ENCODE peak calls at places on chromosomes 12 and 14, in five cellular contexts. B is suprapubic skin, W is transverse colon, R is heart left ventricle, I is H54. H is an unnamed sample.

GRCh38 chr14:68653754-68654153 is 139.1 kb downstream of the ZFP36L1 start:
- DNase-seq in R (no peak), W (no peak), B (no peak), I (no peak), H (no peak)

GRCh38 chr14:98700748-98701147 is 571.2 kb downstream of the BCL11B start:
- DNase-seq in W (no peak), R (no peak), B (no peak), I (no peak), H (no peak)

GRCh38 chr12:128754275-128754674 is 69.5 kb downstream of the SLC15A4 start:
- DNase-seq in W (no peak), B (no peak), R (no peak), I (no peak), H (no peak)

GRCh38 chr12:117863004-117863709 is 105.6 kb downstream of the KSR2 start:
- DNase-seq in B (no peak), W (no peak), R (no peak), I (peak), H (no peak)

GRCh38 chr12:49818241-49818640 is 10.0 kb downstream of the NCKAP5L start:
- DNase-seq in W (no peak), B (no peak), I (no peak), R (no peak), H (no peak)

GRCh38 chr12:130086777-130087176 is 75.5 kb upstream of the FZD10 start:
- DNase-seq in R (no peak), W (no peak), I (no peak), B (no peak), H (no peak)

GRCh38 chr14:37179896-37180502 is 7.6 kb upstream of the SLC25A21 start:
- DNase-seq in I (no peak), W (no peak), R (no peak), B (no peak), H (no peak)

GRCh38 chr12:123363743-123364531 is 710 bp downstream of the SBNO1 start:
- DNase-seq in I (peak), R (peak), W (peak), B (peak), H (no peak)

GRCh38 chr14:98633380-98633779 is 638.6 kb downstream of the BCL11B start:
- DNase-seq in W (peak), R (no peak), B (no peak), I (no peak), H (no peak)

GRCh38 chr14:55604900-55605418 is 25.0 kb downstream of the KTN1 start:
- DNase-seq in W (no peak), I (no peak), B (no peak), R (no peak), H (no peak)

GRCh38 chr12:5318874-5319273 is 113.0 kb upstream of the NTF3 start:
- DNase-seq in I (peak), B (no peak), W (peak), R (no peak), H (no peak)

GRCh38 chr14:71726639-71727085 is 205.6 kb upstream of the RGS6 start:
- DNase-seq in I (no peak), R (no peak), W (no peak), B (no peak), H (no peak)

GRCh38 chr12:50751921-50752721 is 11.8 kb upstream of the ATF1 start:
- DNase-seq in R (no peak), W (no peak), I (no peak), B (no peak), H (no peak)

GRCh38 chr14:51482112-51482511 is 169.6 kb upstream of the FRMD6 start:
- DNase-seq in W (no peak), B (no peak), I (no peak), R (no peak), H (no peak)

GRCh38 chr12:4386756-4387155 is 7.2 kb upstream of the FGF23 start:
- DNase-seq in B (no peak), W (no peak), R (no peak), I (no peak), H (no peak)

GRCh38 chr14:64654931-64655330 is 49.3 kb upstream of the PLEKHG3 start:
- DNase-seq in R (no peak), I (no peak), W (no peak), B (no peak), H (no peak)

GRCh38 chr14:64659366-64659765 is 44.9 kb upstream of the PLEKHG3 start:
- DNase-seq in W (no peak), I (no peak), B (no peak), R (no peak), H (no peak)

GRCh38 chr14:64654072-64654899 is 49.9 kb upstream of the PLEKHG3 start:
- DNase-seq in I (peak), B (no peak), R (no peak), W (no peak), H (no peak)

GRCh38 chr14:64658201-64658600 is 46.0 kb upstream of the PLEKHG3 start:
- DNase-seq in B (no peak), R (no peak), W (no peak), I (no peak), H (no peak)

DNA sequence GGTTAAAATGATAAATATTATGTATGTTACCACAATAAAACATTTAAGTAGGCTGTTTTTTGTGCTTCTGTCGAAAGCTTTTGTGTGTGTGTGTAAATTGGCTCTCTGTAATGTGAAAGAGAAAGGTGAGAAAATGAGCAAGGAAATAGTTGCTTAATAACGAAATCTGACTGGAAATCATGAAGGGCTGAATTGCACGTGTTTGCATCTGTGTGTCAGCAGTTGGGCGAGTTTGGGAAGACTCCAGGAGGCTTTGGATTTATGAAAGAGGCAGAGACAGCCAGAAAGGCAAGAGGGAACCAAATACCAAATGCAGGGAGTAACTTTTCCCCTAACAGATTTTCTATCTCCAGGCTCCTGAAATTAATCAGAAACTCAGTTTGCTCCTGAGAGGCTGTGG is 47.2 kb upstream of the PLEKHG3 start:
- DNase-seq in W (peak), R (no peak), I (no peak), B (no peak), H (peak)
- TF ChIP-seq POLR2A in W (no peak), R (no peak), I (no peak), B (no peak), H (no peak)

DNA sequence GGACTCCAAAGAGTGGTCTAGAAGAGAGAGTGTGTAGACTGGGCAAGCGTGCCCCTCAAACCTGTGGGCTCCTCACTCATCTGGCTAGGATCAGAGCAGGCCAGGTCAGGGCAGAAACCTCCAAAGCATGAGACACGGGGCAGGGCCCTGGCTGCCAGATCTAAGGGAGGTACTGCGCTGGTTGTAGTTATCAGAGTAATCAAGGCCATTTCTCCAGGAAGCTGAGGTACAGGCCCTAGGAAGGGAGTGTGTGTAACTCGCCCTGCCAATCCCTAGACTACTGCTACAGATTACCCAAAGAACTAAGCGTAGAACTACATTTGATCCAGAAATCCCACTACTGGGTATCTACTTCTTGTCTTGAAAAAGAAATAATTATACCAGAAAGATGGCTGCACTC is 84.5 kb downstream of the SSPN start:
- DNase-seq in R (no peak), I (no peak), W (no peak), B (no peak), H (no peak)
- TF ChIP-seq POLR2A in R (no peak), I (no peak), W (no peak), B (no peak), H (no peak)

GRCh38 chr12:100158535-100158934 is 15.9 kb upstream of the BLTP3B start:
- DNase-seq in R (no peak), W (no peak), I (no peak), B (no peak), H (no peak)
- TF ChIP-seq POLR2A in R (no peak), W (no peak), I (no peak), B (no peak), H (no peak)

GRCh38 chr12:64470507-64470906 is 18.6 kb downstream of the TBK1 start:
- DNase-seq in B (no peak), W (no peak), R (no peak), I (no peak), H (no peak)

GRCh38 chr12:64469455-64470142 is 17.7 kb downstream of the TBK1 start:
- DNase-seq in W (no peak), R (no peak), I (no peak), B (no peak), H (no peak)

GRCh38 chr12:64476844-64477243 is 24.9 kb downstream of the TBK1 start:
- DNase-seq in R (no peak), B (no peak), W (no peak), I (no peak), H (no peak)

GRCh38 chr12:64475518-64475917 is 23.6 kb downstream of the TBK1 start:
- DNase-seq in W (no peak), B (no peak), I (no peak), R (no peak), H (no peak)

DNA sequence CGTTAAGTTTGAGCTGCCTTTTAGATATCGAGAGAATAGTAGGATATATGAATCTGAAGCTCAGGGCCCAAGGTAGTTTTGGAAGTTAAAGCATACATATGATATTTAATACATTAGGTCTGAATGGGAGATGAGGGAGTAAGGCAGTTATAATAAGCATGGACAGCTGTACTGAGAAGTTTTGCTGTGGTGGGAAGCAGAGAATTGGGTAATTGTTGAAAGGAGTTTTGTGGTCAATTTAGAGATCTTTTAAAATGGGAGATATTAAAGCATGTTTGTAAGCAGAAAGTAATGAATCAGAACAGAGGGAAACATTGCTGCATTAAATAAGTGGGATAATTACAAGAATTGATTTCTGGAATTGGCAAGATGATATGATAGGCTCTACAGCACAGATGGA is 21.3 kb downstream of the TBK1 start:
- DNase-seq in B (no peak), W (no peak), I (no peak), R (no peak), H (no peak)
- TF ChIP-seq POLR2A in B (no peak), W (no peak), I (no peak), R (no peak), H (no peak)

GRCh38 chr14:103207404-103208072 is 84.3 kb downstream of the TNFAIP2 start:
- DNase-seq in B (peak), I (no peak), R (peak), W (no peak), H (no peak)
- TF ChIP-seq POLR2A in B (no peak), I (no peak), R (no peak), W (peak), H (no peak)

GRCh38 chr12:3363608-3364007 is 127.4 kb upstream of the PRMT8 start:
- DNase-seq in I (no peak), R (peak), W (peak), B (no peak), H (no peak)

GRCh38 chr12:3364661-3365264 is 126.2 kb upstream of the PRMT8 start:
- DNase-seq in B (no peak), R (no peak), W (no peak), I (no peak), H (no peak)

GRCh38 chr12:3364226-3364625 is 126.8 kb upstream of the PRMT8 start:
- DNase-seq in I (no peak), B (no peak), R (no peak), W (no peak), H (no peak)

GRCh38 chr12:3366451-3367155 is 124.4 kb upstream of the PRMT8 start:
- DNase-seq in B (no peak), I (no peak), W (no peak), R (no peak), H (no peak)

DNA sequence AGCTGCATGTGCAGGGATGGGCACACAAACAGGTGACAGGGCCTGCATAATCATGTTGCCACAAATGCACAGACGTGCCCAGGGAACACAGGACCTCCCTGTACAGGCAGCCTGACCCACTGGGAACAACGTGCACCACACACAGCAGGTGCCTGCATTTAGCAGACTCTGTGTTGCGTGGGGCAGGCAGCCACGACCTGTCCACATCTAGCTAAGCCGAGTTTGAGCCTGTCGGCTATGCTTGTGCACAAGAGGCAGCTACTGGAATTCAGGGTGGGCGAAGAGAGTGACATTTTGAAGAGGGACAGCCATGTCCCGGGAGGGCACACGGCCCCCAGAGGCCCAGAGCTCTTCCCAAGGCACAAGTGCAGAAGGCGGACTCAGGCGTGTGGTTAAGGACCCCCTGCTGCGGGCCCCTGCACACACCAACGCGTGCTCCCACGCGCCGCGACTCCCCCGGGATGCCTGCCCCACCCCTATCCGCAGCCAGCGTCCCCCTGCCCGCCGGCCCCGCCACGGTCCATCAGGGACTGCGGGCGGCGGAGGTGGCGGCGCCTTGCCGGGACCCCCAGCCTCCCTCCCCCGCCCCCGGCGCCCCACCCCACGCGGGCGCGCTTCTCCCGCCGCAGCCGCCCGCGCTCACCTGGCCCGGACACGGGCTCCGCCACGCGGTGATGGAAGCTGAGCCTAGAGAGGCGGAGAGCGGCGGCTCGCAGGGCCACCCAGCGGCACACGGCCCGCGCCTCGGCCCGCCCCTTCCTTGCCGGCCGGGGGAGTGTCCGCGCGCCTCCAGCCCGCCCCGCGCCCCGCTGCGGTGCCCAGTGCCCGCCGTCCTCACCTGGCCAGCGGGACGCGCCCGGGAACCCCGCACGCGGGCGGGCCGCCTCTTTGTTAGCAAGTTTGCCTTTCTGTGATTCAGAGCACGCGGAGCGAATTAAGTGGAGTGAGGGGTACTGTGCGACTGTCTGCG is 125.3 kb upstream of the PRMT8 start:
- DNase-seq in I (no peak), R (peak), B (no peak), W (no peak), H (no peak)
- TF ChIP-seq POLR2A in I (no peak), R (no peak), B (no peak), W (no peak), H (no peak)

GRCh38 chr14:104564744-104565679 is 14.6 kb upstream of the C14orf180 start:
- DNase-seq in W (no peak), B (no peak), R (no peak), I (no peak), H (no peak)

GRCh38 chr14:104563742-104564615 is 15.6 kb upstream of the C14orf180 start:
- DNase-seq in I (peak), R (peak), B (peak), W (peak), H (peak)

GRCh38 chr14:104568620-104569019 is 10.9 kb upstream of the C14orf180 start:
- DNase-seq in I (no peak), B (no peak), R (no peak), W (no peak), H (no peak)

GRCh38 chr14:104567957-104568225 is 11.7 kb upstream of the C14orf180 start:
- DNase-seq in B (no peak), R (no peak), W (no peak), I (no peak), H (no peak)

DNA sequence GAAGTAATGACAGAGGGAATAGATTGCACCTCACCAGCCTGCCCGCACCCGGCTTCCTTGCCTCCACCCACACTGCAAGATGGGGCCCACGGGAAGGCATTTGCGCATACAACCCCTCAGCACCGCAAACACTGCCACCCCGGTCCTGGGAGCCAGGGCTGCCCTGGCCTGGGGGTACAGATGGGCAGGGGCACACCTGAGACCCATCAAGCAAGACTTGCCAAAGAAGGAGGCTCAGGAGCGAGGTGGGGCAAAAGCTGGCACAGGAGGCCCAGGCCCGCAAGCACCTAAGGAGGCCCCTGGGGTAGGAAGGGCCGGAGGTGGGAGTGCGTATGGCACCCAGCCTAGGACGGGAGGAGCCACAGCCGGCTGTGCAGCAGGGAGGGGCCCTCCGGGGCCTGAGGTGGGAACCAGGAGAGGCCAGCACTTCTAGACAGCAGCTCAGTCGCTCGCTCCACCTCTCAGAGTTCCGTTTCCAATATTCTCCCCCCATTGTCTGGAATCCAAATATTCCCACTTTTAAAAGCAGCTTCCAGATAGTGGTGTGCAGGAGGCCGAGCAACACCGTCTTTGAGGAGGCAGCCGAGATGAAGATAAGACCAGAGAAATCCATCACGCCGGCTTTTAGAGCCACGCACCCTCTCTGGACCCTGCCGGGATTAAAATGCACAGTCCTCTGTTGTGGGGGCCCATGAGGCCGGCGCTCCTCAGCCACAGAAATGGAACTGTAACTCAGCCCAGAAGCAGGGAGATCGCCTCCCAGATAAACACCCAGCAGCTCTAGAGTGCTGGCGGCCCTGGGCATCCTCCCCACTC is 12.2 kb upstream of the C14orf180 start:
- DNase-seq in B (no peak), W (no peak), I (no peak), R (no peak), H (no peak)
- TF ChIP-seq POLR2A in B (no peak), W (no peak), I (no peak), R (no peak), H (no peak)

DNA sequence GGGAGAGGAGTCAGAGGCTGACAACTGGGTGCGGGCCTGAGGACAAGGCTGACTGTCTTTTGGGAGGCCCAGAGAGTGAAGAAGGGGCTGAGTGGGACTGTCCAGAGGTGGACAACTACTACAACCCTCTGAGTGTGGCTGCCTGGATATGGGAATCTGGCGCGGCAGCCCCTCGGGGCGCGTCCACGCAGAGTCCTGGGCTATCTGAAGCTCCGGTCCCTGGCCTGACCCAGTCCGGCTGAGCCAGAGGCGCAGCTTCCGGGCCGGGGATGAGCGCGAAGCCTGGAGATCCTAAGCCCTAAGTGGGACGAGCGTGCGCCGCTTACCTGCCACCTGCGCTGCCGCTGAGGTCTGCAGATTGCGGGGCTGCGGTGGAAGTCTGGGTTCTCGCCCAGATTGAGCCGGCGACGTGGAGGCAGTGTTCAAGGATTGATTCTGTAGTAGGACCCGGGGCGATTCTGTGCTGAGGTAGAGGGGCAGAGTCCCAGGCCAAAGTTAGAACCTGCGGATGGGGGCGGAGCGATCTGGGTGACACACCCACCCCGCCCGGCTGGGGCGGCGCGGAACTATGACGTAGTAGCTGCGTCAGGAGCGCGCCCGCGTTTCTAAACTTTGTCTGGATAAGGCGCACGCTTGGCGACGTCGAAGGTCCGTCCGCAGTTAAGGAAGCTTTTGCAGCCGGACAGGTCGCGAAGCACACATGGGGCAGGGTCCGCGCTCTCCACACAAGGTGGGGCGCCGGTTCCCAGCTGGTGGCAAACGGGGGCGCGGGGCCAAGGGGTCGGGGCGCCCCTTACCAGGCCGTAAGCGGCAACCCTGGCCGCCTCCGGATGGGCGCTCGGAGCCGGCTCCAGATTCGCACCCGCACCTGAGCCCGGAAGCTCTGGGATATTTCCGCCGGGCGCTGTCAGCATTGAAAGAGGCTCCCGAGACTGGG is at the start of the genes DHRS1 and NOP9:
- DNase-seq in R (peak), B (peak), W (peak), I (peak), H (peak)
- TF ChIP-seq POLR2A in R (peak), B (no peak), W (peak), I (peak), H (peak)